ENCODE peak calls at places on chromosome 11, in five cellular contexts. E is EL; L is dorsolateral prefrontal cortex; P is activated naive CD4-positive, alpha-beta T cell; F is neural crest cell. U is an unnamed sample.

GRCh38 chr11:118883368-118884071 is at the start of gene CXCR5:
- DNase-seq in E (no peak), P (no peak), L (no peak), F (no peak), U (peak)

GRCh38 chr11:79253280-79253679 is 187.6 kb downstream of the TENM4 start:
- DNase-seq in E (no peak), P (no peak), F (no peak), L (peak), U (no peak)

GRCh38 chr11:20293531-20293930 is 70.0 kb upstream of the HTATIP2 start:
- DNase-seq in F (no peak), E (no peak), L (no peak), P (no peak), U (no peak)

GRCh38 chr11:16191852-16192240 is 164.5 kb downstream of the SOX6 start:
- DNase-seq in F (no peak), E (no peak), L (no peak), P (no peak), U (no peak)

GRCh38 chr11:120780239-120780638 is 243.7 kb upstream of the TBCEL start:
- DNase-seq in L (no peak), F (no peak), P (no peak), E (no peak), U (no peak)

GRCh38 chr11:46361283-46362145 is 14.3 kb downstream of the DGKZ start:
- DNase-seq in L (peak), P (peak), E (peak), F (no peak), U (peak)

GRCh38 chr11:109140857-109141515 is 281.0 kb upstream of the C11orf87 start:
- DNase-seq in P (no peak), E (peak), F (no peak), L (no peak), U (no peak)

GRCh38 chr11:16784097-16784496 is 45.6 kb downstream of the C11orf58 start:
- DNase-seq in E (no peak), P (no peak), L (no peak), F (no peak), U (no peak)

GRCh38 chr11:134515081-134515960 is 103.3 kb upstream of the B3GAT1 start:
- DNase-seq in E (no peak), L (peak), F (no peak), P (no peak), U (no peak)

GRCh38 chr11:32427935-32428664 is 7.2 kb downstream of the WT1 start:
- DNase-seq in L (no peak), F (peak), E (no peak), P (no peak), U (peak)

GRCh38 chr11:59802639-59803176 is 7.9 kb downstream of the MRPL16 start:
- DNase-seq in P (no peak), L (no peak), F (peak), E (peak), U (peak)

GRCh38 chr11:128908391-128909246 is 17.5 kb downstream of the KCNJ5 start:
- DNase-seq in P (no peak), E (peak), L (peak), F (no peak), U (no peak)

GRCh38 chr11:61834278-61835004 is 6.3 kb downstream of the FADS2 start:
- DNase-seq in E (peak), L (no peak), P (no peak), F (peak), U (peak)

GRCh38 chr11:134613646-134614045 is 201.6 kb upstream of the B3GAT1 start:
- DNase-seq in F (no peak), E (no peak), L (no peak), P (no peak), U (no peak)

GRCh38 chr11:72079776-72080325 is 491 bp downstream of the NUMA1 start:
- DNase-seq in E (no peak), P (no peak), F (peak), L (no peak), U (no peak)

GRCh38 chr11:19370100-19370861 is 129.5 kb upstream of the E2F8 start:
- DNase-seq in L (no peak), P (no peak), E (peak), F (no peak), U (no peak)

GRCh38 chr11:68461284-68461861 is 821 bp downstream of the PPP6R3 start:
- DNase-seq in E (peak), P (no peak), L (no peak), F (no peak), U (peak)

GRCh38 chr11:123238297-123238696 is 43.2 kb upstream of the CLMP start:
- DNase-seq in L (no peak), E (no peak), F (no peak), P (no peak), U (no peak)

GRCh38 chr11:130181295-130182272 is 22.0 kb downstream of the ST14 start:
- DNase-seq in L (no peak), F (no peak), P (no peak), E (peak), U (peak)

GRCh38 chr11:126380909-126381308 is 25.4 kb downstream of the ST3GAL4 start:
- DNase-seq in L (no peak), E (no peak), F (no peak), P (no peak), U (no peak)

GRCh38 chr11:9160166-9160565 is 68.8 kb upstream of the SCUBE2 start:
- DNase-seq in L (no peak), F (no peak), E (no peak), P (no peak), U (no peak)

GRCh38 chr11:66904981-66905521 is 48.2 kb downstream of the LRFN4 start:
- DNase-seq in L (no peak), E (no peak), F (no peak), P (no peak), U (no peak)

GRCh38 chr11:11972148-11972547 is 36.3 kb downstream of the DKK3 start:
- DNase-seq in L (no peak), P (no peak), E (no peak), F (peak), U (no peak)

U was measured in GM20000.